ENCODE peak calls at places on chromosomes 2 and 18, in eight cellular contexts. J is trophoblast cell, D is mucosa of descending colon, F is WERI-Rb-1, S is SJSA1, U is pancreas, A is AG04450, P is germinal center. Y is an unnamed sample.

GRCh38 chr2:15965564-15966019 is 25.2 kb downstream of the MYCN start:
- DNase-seq in P (no peak), J (no peak), F (peak), U (no peak), S (no peak), A (no peak), D (no peak), Y (no peak)

GRCh38 chr2:159785195-159785594 is 12.8 kb downstream of the CD302 start:
- DNase-seq in S (no peak), J (no peak), F (no peak), U (no peak), D (no peak), P (no peak), A (no peak), Y (no peak)

GRCh38 chr2:165535443-165535842 is 65.9 kb downstream of the CSRNP3 start:
- DNase-seq in F (no peak), U (no peak), J (no peak), D (no peak), P (no peak), S (no peak), A (no peak), Y (no peak)

GRCh38 chr2:170122883-170123547 is 54.9 kb upstream of the MYO3B start:
- DNase-seq in S (no peak), J (peak), A (peak), F (no peak), D (no peak), U (no peak), P (no peak), Y (no peak)

GRCh38 chr2:61640406-61640805 is 102.2 kb upstream of the XPO1 start:
- DNase-seq in D (no peak), F (no peak), P (no peak), J (peak), A (no peak), U (no peak), S (no peak), Y (no peak)

GRCh38 chr18:60189840-60190239 is 182.7 kb downstream of the MC4R start:
- DNase-seq in S (no peak), F (no peak), A (no peak), P (no peak), D (no peak), J (peak), U (no peak), Y (no peak)

GRCh38 chr2:163182764-163183354 is 344.3 kb upstream of the KCNH7 start:
- DNase-seq in P (peak), U (no peak), F (no peak), D (no peak), A (no peak), S (no peak), J (peak), Y (no peak)

GRCh38 chr2:68045337-68045736 is 17.5 kb downstream of the C1D start:
- DNase-seq in J (no peak), A (no peak), D (no peak), P (no peak), F (no peak), S (no peak), U (no peak), Y (no peak)

GRCh38 chr18:79856119-79857080 is 58.7 kb downstream of the KCNG2 start:
- DNase-seq in U (no peak), P (peak), F (peak), A (no peak), J (no peak), S (peak), D (no peak), Y (no peak)

GRCh38 chr2:100969998-100970397 is 32.1 kb upstream of the RPL31 start:
- DNase-seq in P (no peak), A (no peak), F (no peak), S (no peak), U (no peak), D (no peak), J (no peak), Y (no peak)

GRCh38 chr2:27379840-27380625 is 501 bp downstream of the ZNF513 start:
- DNase-seq in F (no peak), D (peak), J (peak), S (peak), A (no peak), U (no peak), P (no peak), Y (no peak)

GRCh38 chr2:13968811-13969210 is 663.7 kb upstream of the LRATD1 start:
- DNase-seq in U (no peak), P (no peak), F (no peak), A (no peak), S (no peak), J (no peak), D (no peak), Y (no peak)

GRCh38 chr2:165803123-165803760 is 9.2 kb upstream of the GALNT3 start:
- DNase-seq in S (no peak), P (no peak), F (no peak), A (peak), J (no peak), D (no peak), U (no peak), Y (no peak)

Y was measured in vagina.